ENCODE peak calls at places on chromosomes 16 and 17, in four cellular contexts. K is OCI-M1, E is GM06990, Y is H7. O is an unnamed sample.

GRCh38 chr16:66935319-66936011 is at the start of gene CES2:
- DNase-seq in Y (peak), E (no peak), K (no peak), O (no peak)

GRCh38 chr16:67543582-67543981 is 15.0 kb downstream of the RIPOR1 start:
- DNase-seq in E (no peak), Y (peak), K (no peak), O (peak)

GRCh38 chr17:75979705-75980187 is 706 bp downstream of the TEN1 start:
- DNase-seq in E (no peak), Y (no peak), K (no peak), O (no peak)

GRCh38 chr17:32157225-32157624 is 14.9 kb downstream of the RHOT1 start:
- DNase-seq in E (no peak), K (no peak), Y (no peak), O (no peak)

GRCh38 chr17:42969006-42969581 is 4.8 kb upstream of the AARSD1 start:
- DNase-seq in K (peak), Y (no peak), E (no peak), O (no peak)

GRCh38 chr17:20116683-20117309 is 107.6 kb downstream of the SPECC1 start:
- DNase-seq in Y (peak), E (no peak), K (peak), O (no peak)

GRCh38 chr17:30449480-30449879 is 27.7 kb upstream of the GOSR1 start:
- DNase-seq in E (no peak), K (no peak), Y (no peak), O (no peak)

GRCh38 chr16:54931757-54932660 is 1.3 kb downstream of the IRX5 start:
- DNase-seq in K (no peak), Y (peak), E (no peak), O (peak)

GRCh38 chr16:58850019-58850626 is 116.0 kb upstream of the GOT2 start:
- DNase-seq in Y (no peak), K (peak), E (no peak), O (no peak)

GRCh38 chr17:29124135-29124930 is 55.9 kb downstream of the MYO18A start:
- DNase-seq in Y (peak), K (peak), E (no peak), O (peak)

GRCh38 chr17:55448681-55449080 is 27.0 kb upstream of the MMD start:
- DNase-seq in K (peak), E (no peak), Y (no peak), O (no peak)

GRCh38 chr17:3944485-3945388 is 19.5 kb downstream of the ATP2A3 start:
- DNase-seq in E (no peak), Y (peak), K (peak), O (peak)

GRCh38 chr16:86044241-86044671 is 145.3 kb downstream of the IRF8 start:
- DNase-seq in Y (peak), E (peak), K (peak), O (peak)

GRCh38 chr16:78210305-78210704 is 110.9 kb downstream of the WWOX start:
- DNase-seq in E (no peak), Y (no peak), K (no peak), O (no peak)

GRCh38 chr16:24206926-24207325 is 49.2 kb upstream of the CACNG3 start:
- DNase-seq in E (no peak), K (no peak), Y (no peak), O (no peak)

GRCh38 chr17:32461853-32462617 is 17.7 kb downstream of the PSMD11 start:
- DNase-seq in E (no peak), Y (peak), K (peak), O (no peak)

GRCh38 chr16:47523342-47524006 is 62.3 kb downstream of the PHKB start:
- DNase-seq in E (peak), K (no peak), Y (no peak), O (peak)

GRCh38 chr16:69711115-69711740 is 15.1 kb downstream of the NQO1 start:
- DNase-seq in Y (no peak), K (no peak), E (no peak), O (no peak)

GRCh38 chr16:27531186-27531585 is 18.5 kb downstream of the GTF3C1 start:
- DNase-seq in E (no peak), Y (no peak), K (no peak), O (no peak)

GRCh38 chr17:34997355-34997862 is 17.1 kb downstream of the LIG3 start:
- DNase-seq in Y (no peak), K (no peak), E (no peak), O (no peak)

GRCh38 chr17:8629371-8630226 is 926 bp downstream of the MYH10 start:
- DNase-seq in Y (peak), E (peak), K (peak), O (peak)

GRCh38 chr17:15000661-15001060 is 264.5 kb downstream of the PMP22 start:
- DNase-seq in E (no peak), Y (no peak), K (no peak), O (no peak)

GRCh38 chr17:73308017-73308823 is 3.6 kb downstream of the CDC42EP4 start:
- DNase-seq in K (peak), E (no peak), Y (no peak), O (no peak)

GRCh38 chr17:58831780-58832179 is 76.1 kb downstream of the PPM1E start:
- DNase-seq in Y (no peak), K (peak), E (no peak), O (no peak)

GRCh38 chr17:75549246-75550138 is 24.0 kb downstream of the LLGL2 start:
- DNase-seq in K (no peak), E (no peak), Y (peak), O (no peak)

GRCh38 chr17:72590382-72590781 is 469.6 kb downstream of the SOX9 start:
- DNase-seq in Y (no peak), K (no peak), E (no peak), O (no peak)

GRCh38 chr17:38456031-38456815 is 28.0 kb downstream of the ARHGAP23 start:
- DNase-seq in K (no peak), Y (peak), E (no peak), O (no peak)

GRCh38 chr17:44760474-44761308 is 1.9 kb downstream of the ADAM11 start:
- DNase-seq in E (no peak), K (no peak), Y (no peak), O (no peak)

GRCh38 chr16:17072104-17072503 is 398.7 kb downstream of the XYLT1 start:
- DNase-seq in K (no peak), E (no peak), Y (no peak), O (no peak)

O was measured in GM12892.